ENCODE peak calls at places on chromosome 21, in six cellular contexts. I is colonic mucosa, Q is kidney, L is WTC11, N is DMS153, Z is right atrium auricular region. A is an unnamed sample.
A peak's percentile ranks its signal among the peaks of the same experiment; 100 is the strongest.

GRCh38 chr21:33841561-33841960 is 74.0 kb downstream of the ATP5PO start:
- DNase-seq in I (no peak), Q (no peak), L (no peak), N (no peak), Z (no peak), A (no peak)

GRCh38 chr21:17889171-17889570 is 70.0 kb upstream of the C21orf91 start:
- DNase-seq in I (no peak), Q (no peak), L (no peak), N (no peak), Z (no peak), A (no peak)

GRCh38 chr21:38965910-38966504 is 160.3 kb downstream of the ETS2 start:
- DNase-seq in I (peak; percentile 93), Q (peak; percentile 82), L (peak; percentile 50), N (peak; percentile 97), Z (no peak), A (no peak)

GRCh38 chr21:38925923-38926322 is 120.2 kb downstream of the ETS2 start:
- DNase-seq in I (no peak), Q (peak; percentile 92), L (no peak), N (no peak), Z (peak; percentile 85), A (no peak)

GRCh38 chr21:34790834-34791233 is 122.0 kb downstream of the CLIC6 start:
- DNase-seq in I (no peak), Q (no peak), L (no peak), N (peak; percentile 67), Z (no peak), A (no peak)

GRCh38 chr21:15383588-15383987 is 318.8 kb upstream of the NRIP1 start:
- DNase-seq in I (no peak), Q (no peak), L (no peak), N (no peak), Z (no peak), A (no peak)

GRCh38 chr21:45577806-45578801 is 35.9 kb upstream of the SLC19A1 start:
- DNase-seq in I (no peak), Q (peak; percentile 62), L (peak; percentile 10), N (peak; percentile 72), Z (no peak), A (no peak)

GRCh38 chr21:32611471-32611997 is 643 bp downstream of the CFAP298 start:
- DNase-seq in I (peak; percentile 48), Q (no peak), L (no peak), N (no peak), Z (no peak), A (no peak)

GRCh38 chr21:42433946-42434551 is 30.3 kb downstream of the UBASH3A start:
- DNase-seq in I (peak; percentile 67), Q (peak; percentile 15), L (no peak), N (no peak), Z (no peak), A (no peak)

GRCh38 chr21:41759926-41760325 is 6.9 kb downstream of the RIPK4 start:
- DNase-seq in I (no peak), Q (no peak), L (no peak), N (no peak), Z (no peak), A (no peak)

GRCh38 chr21:42343101-42343500 is 7.7 kb downstream of the TFF2 start:
- DNase-seq in I (no peak), Q (no peak), L (no peak), N (no peak), Z (no peak), A (peak; percentile 61)

GRCh38 chr21:43938751-43939442 is 73.2 kb upstream of the TRAPPC10 start:
- DNase-seq in I (peak; percentile 86), Q (peak; percentile 88), L (peak; percentile 94), N (peak; percentile 26), Z (peak; percentile 82), A (no peak)

GRCh38 chr21:28788030-28788429 is 204.6 kb downstream of the LTN1 start:
- DNase-seq in I (no peak), Q (no peak), L (no peak), N (no peak), Z (no peak), A (no peak)

GRCh38 chr21:26653431-26653830 is 80.3 kb upstream of the CYYR1 start:
- DNase-seq in I (no peak), Q (no peak), L (no peak), N (no peak), Z (no peak), A (no peak)

GRCh38 chr21:16468191-16468590 is 738.4 kb downstream of the USP25 start:
- DNase-seq in I (no peak), Q (no peak), L (no peak), N (no peak), Z (no peak), A (no peak)

GRCh38 chr21:45836268-45836655 is 145.3 kb upstream of the COL6A1 start:
- DNase-seq in I (no peak), Q (peak; percentile 57), L (no peak), N (no peak), Z (no peak), A (no peak)

GRCh38 chr21:20902511-20902910 is 95.7 kb upstream of the NCAM2 start:
- DNase-seq in I (no peak), Q (no peak), L (no peak), N (no peak), Z (no peak), A (no peak)